ENCODE peak calls at places on chromosomes 4 and X, in seven cellular contexts. D is Right ventricle myocardium superior, V is right cardiac atrium, R is astrocyte of the spinal cord, F is RPMI7951, Y is left colon, T is Right ventricle myocardium inferior. W is an unnamed sample.

GRCh38 chr4:84931961-84932360 is 34.5 kb downstream of the WDFY3 start:
- DNase-seq in D (no peak), V (no peak), R (no peak), F (no peak), Y (no peak), T (no peak), W (no peak)

GRCh38 chrX:153551135-153551534 is 33.7 kb downstream of the ATP2B3 start:
- DNase-seq in D (no peak), V (no peak), R (no peak), F (peak; percentile 3), Y (no peak), T (no peak), W (no peak)

GRCh38 chr4:102390438-102390837 is 45.2 kb upstream of the SLC39A8 start:
- DNase-seq in D (no peak), V (no peak), R (peak; percentile 55), F (peak; percentile 16), Y (no peak), T (no peak), W (peak; percentile 87)

GRCh38 chrX:155001873-155002272 is 20.6 kb downstream of the F8 start:
- DNase-seq in D (no peak), V (no peak), R (no peak), F (no peak), Y (no peak), T (no peak), W (no peak)

GRCh38 chr4:118974758-118975157 is 86.1 kb downstream of the SYNPO2 start:
- DNase-seq in D (no peak), V (no peak), R (peak; percentile 29), F (no peak), Y (no peak), T (no peak), W (no peak)

GRCh38 chr4:174828845-174829701 is at the start of gene GLRA3:
- DNase-seq in D (no peak), V (peak; percentile 13), R (peak; percentile 70), F (peak; percentile 1), Y (no peak), T (peak; percentile 60), W (no peak)

GRCh38 chrX:136251042-136251991 is at the start of gene MAP7D3:
- DNase-seq in D (peak; percentile 78), V (peak; percentile 76), R (peak; percentile 29), F (peak; percentile 49), Y (peak; percentile 53), T (peak; percentile 85), W (peak; percentile 46)

GRCh38 chrX:153863251-153863991 is 22.6 kb downstream of the L1CAM start:
- DNase-seq in D (no peak), V (no peak), R (no peak), F (no peak), Y (no peak), T (no peak), W (no peak)

GRCh38 chrX:119826399-119826959 is 26.3 kb downstream of the UPF3B start:
- DNase-seq in D (no peak), V (no peak), R (peak; percentile 20), F (no peak), Y (no peak), T (no peak), W (no peak)

GRCh38 chr4:71050809-71051208 is 57.4 kb downstream of the DCK start:
- DNase-seq in D (no peak), V (no peak), R (no peak), F (no peak), Y (no peak), T (no peak), W (no peak)